ENCODE peak calls at places on chromosomes 12 and 14, in nine cellular contexts. T is WERI-Rb-1, E is thoracic aorta, P is endothelial cell, M is activated B cell treated with CpG ODN at 0.5 μM for 24 hours, B is OCI-LY7, O is astrocyte of the cerebellum, G is endodermal cell, J is fibroblast of the aortic adventitia. Y is an unnamed sample.

GRCh38 chr14:95265106-95266094 is 54.3 kb downstream of the CLMN start:
- DNase-seq in T (peak), E (peak), P (no peak), M (peak), B (peak), O (peak), G (peak), J (peak), Y (no peak)

GRCh38 chr14:24694680-24695079 is 60.7 kb upstream of the GZMB start:
- DNase-seq in T (no peak), E (no peak), P (no peak), M (no peak), B (no peak), O (no peak), G (peak), J (no peak), Y (no peak)

GRCh38 chr14:60965402-60965801 is 15.5 kb downstream of the TRMT5 start:
- DNase-seq in T (no peak), E (no peak), P (no peak), M (no peak), B (no peak), O (peak), G (no peak), J (peak), Y (no peak)

GRCh38 chr14:100524933-100525243 is 62.3 kb downstream of the BEGAIN start:
- DNase-seq in T (peak), E (no peak), P (peak), M (no peak), B (peak), O (no peak), G (peak), J (no peak), Y (no peak)

GRCh38 chr14:90489306-90489705 is 92.5 kb downstream of the CALM1 start:
- DNase-seq in T (no peak), E (no peak), P (no peak), M (no peak), B (no peak), O (no peak), G (no peak), J (no peak), Y (no peak)

GRCh38 chr14:72518809-72519377 is 375.0 kb downstream of the DPF3 start:
- DNase-seq in T (no peak), E (no peak), P (no peak), M (no peak), B (peak), O (no peak), G (no peak), J (no peak), Y (no peak)

GRCh38 chr12:132554857-132555630 is 55.3 kb downstream of the LRCOL1 start:
- DNase-seq in T (peak), E (no peak), P (peak), M (no peak), B (peak), O (no peak), G (peak), J (no peak), Y (no peak)

GRCh38 chr14:54881235-54881760 is 21.3 kb downstream of the GCH1 start:
- DNase-seq in T (no peak), E (no peak), P (no peak), M (no peak), B (peak), O (peak), G (no peak), J (peak), Y (no peak)

GRCh38 chr14:93759781-93760307 is 28.4 kb downstream of the PRIMA1 start:
- DNase-seq in T (peak), E (peak), P (no peak), M (no peak), B (no peak), O (no peak), G (no peak), J (no peak), Y (no peak)

GRCh38 chr12:93947486-93947885 is 200.9 kb upstream of the PLXNC1 start:
- DNase-seq in T (no peak), E (no peak), P (no peak), M (no peak), B (no peak), O (no peak), G (peak), J (no peak), Y (no peak)

GRCh38 chr14:65096323-65097089 is 5.8 kb downstream of the MAX start:
- DNase-seq in T (no peak), E (no peak), P (no peak), M (no peak), B (no peak), O (no peak), G (no peak), J (peak), Y (no peak)

GRCh38 chr12:100114574-100114973 is 28.1 kb downstream of the BLTP3B start:
- DNase-seq in T (no peak), E (no peak), P (no peak), M (no peak), B (no peak), O (peak), G (no peak), J (peak), Y (no peak)

GRCh38 chr14:97218336-97218712 is 421.1 kb downstream of the VRK1 start:
- DNase-seq in T (no peak), E (no peak), P (peak), M (no peak), B (no peak), O (no peak), G (peak), J (no peak), Y (no peak)

GRCh38 chr12:130880411-130880885 is 8.6 kb downstream of the RAN start:
- DNase-seq in T (no peak), E (no peak), P (no peak), M (no peak), B (peak), O (no peak), G (peak), J (no peak), Y (no peak)

GRCh38 chr14:52349731-52350130 is 35.6 kb downstream of the PTGER2 start:
- DNase-seq in T (no peak), E (no peak), P (no peak), M (no peak), B (no peak), O (no peak), G (no peak), J (no peak), Y (no peak)

GRCh38 chr14:44782775-44783238 is 178.9 kb downstream of the KLHL28 start:
- DNase-seq in T (no peak), E (no peak), P (no peak), M (no peak), B (no peak), O (peak), G (no peak), J (peak), Y (no peak)

GRCh38 chr12:82774666-82775065 is 88.0 kb downstream of the TMTC2 start:
- DNase-seq in T (no peak), E (no peak), P (no peak), M (no peak), B (no peak), O (no peak), G (no peak), J (no peak), Y (no peak)

GRCh38 chr14:29056167-29056566 is 289.6 kb downstream of the FOXG1 start:
- DNase-seq in T (no peak), E (no peak), P (no peak), M (no peak), B (no peak), O (no peak), G (no peak), J (no peak), Y (no peak)

GRCh38 chr14:21382095-21382494 is 1.7 kb downstream of the SUPT16H start:
- DNase-seq in T (no peak), E (no peak), P (no peak), M (no peak), B (no peak), O (no peak), G (no peak), J (peak), Y (no peak)

GRCh38 chr12:32423598-32423997 is 24.2 kb downstream of the FGD4 start:
- DNase-seq in T (no peak), E (no peak), P (no peak), M (no peak), B (no peak), O (no peak), G (no peak), J (no peak), Y (no peak)

GRCh38 chr14:65303185-65303901 is 109.2 kb upstream of the FUT8 start:
- DNase-seq in T (peak), E (no peak), P (no peak), M (no peak), B (no peak), O (no peak), G (no peak), J (peak), Y (no peak)

GRCh38 chr12:44930972-44931600 is 55.0 kb upstream of the NELL2 start:
- DNase-seq in T (no peak), E (no peak), P (no peak), M (no peak), B (peak), O (peak), G (no peak), J (peak), Y (peak)

GRCh38 chr14:77026930-77027537 is 1.5 kb downstream of the IRF2BPL start:
- DNase-seq in T (no peak), E (no peak), P (peak), M (peak), B (peak), O (no peak), G (peak), J (peak), Y (no peak)

GRCh38 chr12:93122569-93123091 is 193.5 kb upstream of the EEA1 start:
- DNase-seq in T (no peak), E (no peak), P (no peak), M (no peak), B (no peak), O (no peak), G (no peak), J (no peak), Y (no peak)

GRCh38 chr12:22018860-22019259 is 27.2 kb upstream of the CMAS start:
- DNase-seq in T (no peak), E (no peak), P (no peak), M (no peak), B (no peak), O (no peak), G (no peak), J (peak), Y (no peak)

GRCh38 chr14:23646648-23647549 is 10.7 kb downstream of the DHRS2 start:
- DNase-seq in T (no peak), E (no peak), P (no peak), M (no peak), B (no peak), O (no peak), G (no peak), J (no peak), Y (no peak)

GRCh38 chr12:8077207-8077606 is 4.9 kb upstream of the NECAP1 start:
- DNase-seq in T (no peak), E (no peak), P (no peak), M (no peak), B (no peak), O (peak), G (no peak), J (peak), Y (no peak)

GRCh38 chr14:22002860-22003284 is 329.3 kb upstream of the OR4E1 start:
- DNase-seq in T (no peak), E (no peak), P (peak), M (no peak), B (peak), O (no peak), G (peak), J (no peak), Y (no peak)

GRCh38 chr12:56699020-56699661 is 11.1 kb upstream of the PTGES3 start:
- DNase-seq in T (no peak), E (no peak), P (no peak), M (no peak), B (no peak), O (no peak), G (no peak), J (no peak), Y (no peak)

GRCh38 chr14:104147346-104148125 is 9.1 kb downstream of the KIF26A start:
- DNase-seq in T (peak), E (no peak), P (no peak), M (no peak), B (no peak), O (no peak), G (peak), J (no peak), Y (no peak)

GRCh38 chr14:91193069-91193468 is 51.4 kb downstream of the GPR68 start:
- DNase-seq in T (no peak), E (no peak), P (no peak), M (no peak), B (no peak), O (no peak), G (no peak), J (no peak), Y (no peak)

GRCh38 chr14:59018978-59019377 is 169.5 kb upstream of the DAAM1 start:
- DNase-seq in T (peak), E (no peak), P (peak), M (no peak), B (no peak), O (no peak), G (peak), J (no peak), Y (no peak)

GRCh38 chr14:26163761-26164160 is 434.1 kb downstream of the NOVA1 start:
- DNase-seq in T (peak), E (no peak), P (peak), M (no peak), B (no peak), O (peak), G (peak), J (peak), Y (no peak)

GRCh38 chr12:64968989-64969819 is 144.8 kb downstream of the TBC1D30 start:
- DNase-seq in T (no peak), E (no peak), P (no peak), M (no peak), B (no peak), O (peak), G (no peak), J (peak), Y (no peak)

GRCh38 chr14:97977711-97978261 is 1180.6 kb downstream of the VRK1 start:
- DNase-seq in T (no peak), E (peak), P (no peak), M (no peak), B (no peak), O (peak), G (peak), J (peak), Y (no peak)

GRCh38 chr12:51821423-51822260 is 26.9 kb downstream of the FIGNL2 start:
- DNase-seq in T (no peak), E (no peak), P (no peak), M (no peak), B (no peak), O (no peak), G (no peak), J (no peak), Y (no peak)
- TF ChIP-seq CTCF in T (no peak), E (no peak), P (no peak), M (no peak), B (no peak), O (no peak), G (peak), J (no peak), Y (no peak)

GRCh38 chr14:69317780-69318179 is 57.8 kb downstream of the GALNT16 start:
- DNase-seq in T (no peak), E (no peak), P (no peak), M (no peak), B (peak), O (no peak), G (peak), J (no peak), Y (no peak)

GRCh38 chr14:69317392-69317755 is 57.4 kb downstream of the GALNT16 start:
- DNase-seq in T (no peak), E (no peak), P (no peak), M (no peak), B (no peak), O (no peak), G (peak), J (no peak), Y (no peak)

GRCh38 chr14:69318901-69319475 is 59.0 kb downstream of the GALNT16 start:
- DNase-seq in T (no peak), E (no peak), P (no peak), M (no peak), B (no peak), O (no peak), G (no peak), J (no peak), Y (no peak)

GRCh38 chr14:69316449-69317391 is 56.8 kb downstream of the GALNT16 start:
- DNase-seq in T (no peak), E (peak), P (no peak), M (no peak), B (no peak), O (peak), G (peak), J (peak), Y (no peak)

GRCh38 chr14:69318241-69318640 is 58.3 kb downstream of the GALNT16 start:
- DNase-seq in T (no peak), E (no peak), P (no peak), M (no peak), B (peak), O (no peak), G (no peak), J (no peak), Y (no peak)
- TF ChIP-seq CTCF in T (no peak), E (no peak), P (no peak), M (no peak), B (peak), O (no peak), G (no peak), J (no peak), Y (no peak)

DNA sequence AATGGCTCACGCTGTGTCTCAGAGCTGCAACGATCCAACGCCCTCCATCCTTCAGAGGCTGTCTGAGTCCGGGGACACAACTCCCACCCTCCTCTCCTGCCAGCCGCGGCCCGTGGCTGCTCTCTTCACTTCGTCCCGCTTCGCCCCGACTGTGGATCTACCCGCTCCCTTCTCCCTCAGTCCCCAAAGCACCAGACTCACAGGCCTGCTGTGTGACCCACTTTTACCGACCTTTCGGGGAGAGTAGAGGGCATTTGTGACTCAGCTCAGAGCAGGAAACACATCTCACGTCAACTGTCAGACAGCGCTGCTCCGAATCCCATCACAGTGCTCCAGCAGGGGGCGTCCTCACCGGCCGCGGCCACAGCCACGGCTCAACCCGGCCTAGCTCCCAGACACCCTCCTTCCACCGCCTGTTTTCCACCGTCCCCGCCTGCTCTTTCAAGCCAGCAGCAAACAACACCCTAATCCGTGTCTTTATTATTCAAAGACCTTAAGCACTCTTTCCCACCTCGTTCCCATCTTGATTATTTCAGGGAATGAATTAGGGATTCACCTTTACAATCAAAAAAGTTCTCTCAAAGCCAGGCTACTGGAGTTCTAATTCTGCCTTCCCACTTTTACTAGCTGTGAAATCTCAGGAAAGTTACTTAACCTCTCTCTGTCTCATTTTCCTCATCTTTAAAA is 5.0 kb upstream of the AQP2 start:
- DNase-seq in T (peak), E (peak), P (peak), M (peak), B (peak), O (peak), G (peak), J (peak), Y (peak)
- TF ChIP-seq CTCF in T (peak), E (peak), P (peak), M (peak), B (peak), O (peak), G (peak), J (peak), Y (peak)

GRCh38 chr12:614727-615060 is 48.6 kb downstream of the NINJ2 start:
- DNase-seq in T (no peak), E (no peak), P (no peak), M (no peak), B (no peak), O (no peak), G (no peak), J (no peak), Y (no peak)

GRCh38 chr12:612293-612692 is 51.0 kb downstream of the NINJ2 start:
- DNase-seq in T (no peak), E (no peak), P (no peak), M (no peak), B (no peak), O (no peak), G (peak), J (no peak), Y (no peak)

GRCh38 chr12:615620-616019 is 47.6 kb downstream of the NINJ2 start:
- DNase-seq in T (no peak), E (no peak), P (no peak), M (no peak), B (no peak), O (no peak), G (no peak), J (no peak), Y (no peak)

GRCh38 chr12:612886-613285 is 50.4 kb downstream of the NINJ2 start:
- DNase-seq in T (no peak), E (no peak), P (no peak), M (no peak), B (no peak), O (no peak), G (peak), J (no peak), Y (no peak)

GRCh38 chr12:613996-614726 is 49.1 kb downstream of the NINJ2 start:
- DNase-seq in T (peak), E (no peak), P (no peak), M (peak), B (peak), O (no peak), G (peak), J (peak), Y (no peak)
- TF ChIP-seq CTCF in T (peak), E (no peak), P (no peak), M (no peak), B (peak), O (peak), G (peak), J (no peak), Y (peak)

DNA sequence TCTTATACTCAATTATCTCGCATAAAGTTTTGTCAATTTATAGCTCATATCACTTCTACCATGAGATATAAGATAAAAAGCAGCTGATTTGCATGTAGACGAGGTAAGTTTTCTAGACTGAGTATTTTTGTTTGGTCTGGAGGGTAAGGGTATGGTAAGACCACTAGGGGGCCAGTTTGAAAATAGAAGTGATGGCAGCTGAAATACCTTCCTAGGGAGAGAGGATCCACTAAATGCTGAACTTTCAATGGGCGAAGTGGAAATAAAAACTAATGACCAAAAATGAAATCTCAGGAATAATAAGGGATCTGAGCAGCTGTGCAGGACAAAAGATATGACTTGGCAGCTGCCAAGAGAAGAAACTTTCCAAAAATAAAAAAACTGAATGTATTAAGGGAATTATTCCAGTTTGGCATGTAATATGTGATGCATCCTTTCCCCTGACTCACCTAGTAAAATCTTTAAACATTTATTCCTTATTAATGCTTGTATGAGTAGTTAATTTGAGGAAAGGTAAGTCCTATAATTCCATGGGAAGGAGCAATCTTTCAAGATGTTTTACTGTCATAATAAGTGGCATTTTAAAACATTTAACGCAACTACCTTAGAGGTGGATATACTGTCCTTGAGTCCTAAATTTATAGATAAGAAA is 754.5 kb downstream of the C12orf50 start:
- DNase-seq in T (peak), E (no peak), P (peak), M (no peak), B (peak), O (no peak), G (no peak), J (peak), Y (no peak)
- TF ChIP-seq CTCF in T (peak), E (peak), P (peak), M (no peak), B (peak), O (peak), G (peak), J (peak), Y (peak)

DNA sequence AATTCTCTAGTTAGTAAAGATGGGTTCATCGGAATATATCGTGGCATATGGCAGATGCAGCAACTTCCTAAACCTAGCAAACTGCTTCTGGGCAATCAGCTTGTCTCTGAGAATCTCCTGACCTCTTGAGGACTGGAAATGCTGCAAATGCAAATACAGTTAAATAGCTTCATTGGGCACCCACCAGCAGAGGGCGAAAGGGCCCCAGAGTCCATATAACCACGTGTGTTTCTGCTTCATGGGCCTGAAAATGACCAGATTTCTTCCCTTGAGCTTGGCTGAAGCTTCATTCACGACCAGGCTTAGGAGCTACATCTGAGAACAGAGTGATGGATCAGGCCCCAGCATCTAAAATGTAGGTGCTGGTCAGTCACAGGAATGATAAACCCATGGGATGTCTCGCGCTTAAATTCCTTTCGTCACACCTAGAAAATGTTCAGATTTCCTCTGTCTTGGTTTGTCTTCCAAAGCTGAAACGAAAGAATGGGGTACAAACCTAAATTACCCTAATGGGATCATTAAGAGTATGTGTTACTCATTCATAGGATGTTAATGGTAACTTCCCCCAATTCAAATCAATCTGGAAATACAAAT is 1482.5 kb upstream of the TMEM132C start:
- DNase-seq in T (peak), E (no peak), P (no peak), M (no peak), B (peak), O (peak), G (peak), J (peak), Y (no peak)
- TF ChIP-seq CTCF in T (peak), E (peak), P (no peak), M (no peak), B (peak), O (peak), G (peak), J (peak), Y (peak)

GRCh38 chr12:6084261-6084968 is 40.1 kb downstream of the VWF start:
- DNase-seq in T (no peak), E (no peak), P (no peak), M (no peak), B (no peak), O (peak), G (peak), J (peak), Y (no peak)
- TF ChIP-seq CTCF in T (no peak), E (no peak), P (no peak), M (no peak), B (no peak), O (no peak), G (peak), J (peak), Y (no peak)

Y was measured in D721Med.